ENCODE peak calls at places on chromosomes 5 and 9, in six cellular contexts. Z is tibial artery, P is RWPE2, B is HFF-Myc, L is PC-9, C is cardiac fibroblast. S is an unnamed sample.

GRCh38 chr9:135268981-135269380 is 181.5 kb downstream of the OLFM1 start:
- DNase-seq in B (no peak), Z (no peak), C (no peak), P (no peak), L (no peak), S (no peak)

GRCh38 chr9:13033959-13034695 is 245.4 kb downstream of the MPDZ start:
- DNase-seq in B (peak; percentile 30), C (peak; percentile 76), L (peak; percentile 37), P (no peak), Z (peak; percentile 76), S (peak; percentile 41)

GRCh38 chr5:112165897-112166737 is 253.0 kb downstream of the EPB41L4A start:
- DNase-seq in Z (no peak), C (no peak), B (no peak), L (no peak), P (no peak), S (no peak)

GRCh38 chr5:107331312-107331711 is 339.4 kb downstream of the EFNA5 start:
- DNase-seq in Z (no peak), C (no peak), B (no peak), P (no peak), L (no peak), S (no peak)

GRCh38 chr5:59473611-59474010 is 419.9 kb downstream of the PDE4D start:
- DNase-seq in P (no peak), Z (no peak), L (no peak), B (peak; percentile 31), C (no peak), S (no peak)

GRCh38 chr5:59115345-59115744 is 532.5 kb downstream of the RAB3C start:
- DNase-seq in C (peak; percentile 50), Z (no peak), P (no peak), B (no peak), L (peak; percentile 51), S (no peak)

GRCh38 chr9:111980398-111980797 is 83.8 kb downstream of the UGCG start:
- DNase-seq in Z (peak; percentile 10), L (no peak), P (no peak), C (no peak), B (no peak), S (peak; percentile 20)

GRCh38 chr5:148833122-148833521 is 6.7 kb downstream of the ADRB2 start:
- DNase-seq in C (no peak), B (no peak), P (no peak), Z (no peak), L (no peak), S (no peak)

GRCh38 chr9:95505676-95506437 is 10.9 kb downstream of the PTCH1 start:
- DNase-seq in B (no peak), P (no peak), Z (peak; percentile 71), C (peak; percentile 48), L (peak; percentile 35), S (peak; percentile 34)

GRCh38 chr5:83219495-83219894 is 142.1 kb downstream of the XRCC4 start:
- DNase-seq in C (no peak), P (no peak), B (no peak), L (no peak), Z (no peak), S (no peak)

GRCh38 chr9:113597390-113598241 is 134.1 kb downstream of the RGS3 start:
- DNase-seq in Z (no peak), L (no peak), B (no peak), C (no peak), P (no peak), S (no peak)

GRCh38 chr5:169758886-169759285 is 121.8 kb downstream of the DOCK2 start:
- DNase-seq in B (no peak), Z (no peak), P (no peak), C (no peak), L (no peak), S (no peak)

GRCh38 chr9:120362446-120362845 is 217.5 kb downstream of the CDK5RAP2 start:
- DNase-seq in P (no peak), B (no peak), L (no peak), Z (peak; percentile 12), C (peak; percentile 66), S (no peak)

GRCh38 chr5:167764650-167765289 is 526.7 kb upstream of the WWC1 start:
- DNase-seq in Z (no peak), L (no peak), C (no peak), B (no peak), P (no peak), S (no peak)

GRCh38 chr5:88829053-88829452 is 53.9 kb downstream of the MEF2C start:
- DNase-seq in Z (no peak), B (no peak), P (no peak), C (peak; percentile 61), L (no peak), S (no peak)

GRCh38 chr5:99004960-99005359 is 76.2 kb upstream of the CHD1 start:
- DNase-seq in C (no peak), Z (no peak), L (no peak), B (no peak), P (no peak), S (no peak)

GRCh38 chr9:21580636-21581353 is 98.7 kb upstream of the IFNE start:
- DNase-seq in Z (no peak), L (no peak), B (no peak), P (no peak), C (peak; percentile 89), S (no peak)

GRCh38 chr9:19967567-19968459 is 179.0 kb upstream of the SLC24A2 start:
- DNase-seq in B (no peak), P (no peak), Z (no peak), C (peak; percentile 46), L (no peak), S (peak; percentile 27)

GRCh38 chr5:71483355-71483754 is 27.9 kb downstream of the BDP1 start:
- DNase-seq in P (no peak), Z (no peak), L (peak; percentile 91), B (no peak), C (peak; percentile 90), S (no peak)

GRCh38 chr9:74887041-74887980 is at the start of gene TRPM6:
- DNase-seq in L (no peak), P (peak; percentile 76), Z (peak; percentile 83), B (peak; percentile 32), C (peak; percentile 75), S (no peak)

GRCh38 chr9:93190656-93191353 is 6.9 kb downstream of the WNK2 start:
- DNase-seq in C (no peak), Z (no peak), P (no peak), L (no peak), B (no peak), S (no peak)

GRCh38 chr9:34654317-34655083 is 2.5 kb downstream of the IL11RA start:
- DNase-seq in P (no peak), Z (peak; percentile 94), L (no peak), C (no peak), B (peak; percentile 71), S (no peak)

GRCh38 chr9:34652608-34653007 is 623 bp downstream of the IL11RA start:
- DNase-seq in C (no peak), Z (no peak), B (no peak), P (no peak), L (no peak), S (no peak)

GRCh38 chr9:34651876-34652602 is at the start of gene IL11RA:
- DNase-seq in C (peak; percentile 89), P (peak; percentile 82), Z (peak; percentile 97), L (peak; percentile 65), B (no peak), S (no peak)

GRCh38 chr9:34653131-34653530 is 1.1 kb downstream of the IL11RA start:
- DNase-seq in L (no peak), Z (peak; percentile 86), B (no peak), P (no peak), C (peak; percentile 49), S (no peak)

GRCh38 chr9:34653610-34654072 is 1.7 kb downstream of the IL11RA start:
- DNase-seq in C (no peak), B (no peak), L (no peak), P (no peak), Z (peak; percentile 70), S (no peak)
- TF ChIP-seq CTCF in C (no peak), B (no peak), L (no peak), P (no peak), Z (no peak), S (no peak)

DNA sequence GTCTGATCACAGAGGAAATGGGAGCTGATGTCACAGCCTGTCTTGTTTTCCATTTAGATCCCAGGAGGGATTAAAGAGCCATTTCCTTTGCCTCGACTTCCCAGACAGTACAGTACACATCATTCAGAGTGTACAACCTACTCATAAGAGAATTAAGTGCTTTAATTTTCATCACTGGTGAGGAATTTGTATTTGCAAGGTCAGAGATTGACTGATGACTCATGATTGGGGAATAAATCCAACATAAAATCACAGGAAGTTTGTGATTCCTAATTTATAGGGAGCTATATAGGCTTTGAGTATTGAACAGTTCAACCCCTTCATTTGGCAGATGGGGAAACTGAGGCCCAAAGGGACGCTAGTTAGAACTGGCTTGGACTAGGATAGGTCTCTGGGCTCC is 4.1 kb upstream of the TOMM5 start:
- DNase-seq in L (no peak), Z (no peak), B (no peak), C (peak; percentile 14), P (no peak), S (no peak)
- TF ChIP-seq CTCF in L (no peak), Z (no peak), B (no peak), C (no peak), P (no peak), S (no peak)

GRCh38 chr5:75052461-75053285 is at the start of gene GCNT4:
- DNase-seq in Z (peak; percentile 80), L (no peak), P (no peak), B (no peak), C (peak; percentile 55), S (no peak)

GRCh38 chr5:75051217-75051751 is 1.1 kb downstream of the GCNT4 start:
- DNase-seq in P (no peak), C (peak; percentile 3), L (no peak), B (no peak), Z (no peak), S (no peak)

GRCh38 chr5:75055727-75056144 is 3.4 kb upstream of the GCNT4 start:
- DNase-seq in L (peak; percentile 45), B (no peak), C (no peak), P (no peak), Z (no peak), S (no peak)

GRCh38 chr5:75054110-75054930 is 2.0 kb upstream of the GCNT4 start:
- DNase-seq in B (no peak), P (no peak), L (no peak), Z (peak; percentile 79), C (peak; percentile 61), S (no peak)

DNA sequence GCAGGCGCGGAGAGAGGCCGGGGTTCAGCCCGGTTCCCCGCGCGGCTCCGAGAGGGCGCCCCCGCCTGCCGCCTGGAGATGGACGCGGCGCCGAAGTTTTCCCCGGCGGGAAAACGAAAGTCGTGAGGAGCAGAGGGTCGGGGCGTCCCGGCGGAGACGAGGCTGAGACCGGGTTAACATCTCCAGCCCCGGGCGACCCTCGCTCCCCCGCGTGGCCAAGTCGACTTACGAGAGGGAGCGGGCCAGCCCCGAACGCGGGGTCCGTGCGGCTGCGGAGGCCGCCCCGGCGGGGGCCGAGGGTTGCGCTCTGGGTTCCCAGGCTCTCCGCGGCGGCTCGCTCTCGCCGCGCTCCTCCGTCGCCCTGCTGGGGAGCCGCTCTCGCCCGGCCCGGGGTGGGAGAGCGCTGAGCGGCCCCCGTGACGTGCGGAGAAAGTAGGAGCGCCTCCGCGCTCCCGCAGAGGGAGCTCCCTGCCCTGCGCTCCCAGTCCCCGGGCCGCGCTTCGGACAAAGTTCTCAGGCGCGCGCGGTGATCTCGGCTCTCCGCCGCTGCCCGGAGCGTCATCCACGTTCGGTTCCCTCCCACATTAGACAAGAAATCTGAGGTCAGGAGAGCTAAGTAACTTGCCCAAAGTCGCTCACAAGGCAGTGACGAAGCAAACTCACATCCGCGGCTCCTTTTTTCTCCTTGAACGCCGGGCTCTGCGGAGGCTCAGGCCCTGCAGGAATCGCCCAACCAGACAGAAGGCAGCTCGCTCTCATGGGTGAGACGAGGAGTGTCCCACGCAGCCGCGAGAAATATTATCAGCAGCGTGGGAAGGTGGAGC is 1.1 kb upstream of the GCNT4 start:
- DNase-seq in C (peak; percentile 85), B (no peak), L (peak; percentile 66), Z (peak; percentile 81), P (peak; percentile 79), S (no peak)
- TF ChIP-seq CTCF in C (peak; percentile 2), B (no peak), L (peak; percentile 27), Z (peak; percentile 3), P (peak; percentile 71), S (peak; percentile 12)

GRCh38 chr9:136856541-136857141 is 4.5 kb downstream of the MAMDC4 start:
- DNase-seq in B (no peak), L (peak; percentile 31), Z (peak; percentile 64), C (no peak), P (no peak), S (no peak)
- TF ChIP-seq CTCF in B (no peak), L (no peak), Z (no peak), C (no peak), P (no peak), S (no peak)

S was measured in D721Med.